ENCODE peak calls at places on chromosomes 12 and 14, in nine cellular contexts. One of them, this sample, is unnamed.

GRCh38 chr12:102407776-102408486 is 72.4 kb downstream of the IGF1 start:
- DNase-seq in hepatocyte: no peak
- DNase-seq in MM.1S: no peak
- DNase-seq in fibroblast of lung: no peak
- DNase-seq in mammary epithelial cell: no peak
- DNase-seq in HCT116: no peak
- DNase-seq in astrocyte: peak; percentile 55
- DNase-seq in neural progenitor cell: no peak
- DNase-seq in endothelial cell of umbilical vein: no peak
- DNase-seq in this sample: no peak

GRCh38 chr14:50600849-50601248 is 40.9 kb downstream of the ATL1 start:
- DNase-seq in fibroblast of lung: peak; percentile 39
- DNase-seq in hepatocyte: peak; percentile 9
- DNase-seq in HCT116: no peak
- DNase-seq in MM.1S: no peak
- DNase-seq in mammary epithelial cell: no peak
- DNase-seq in endothelial cell of umbilical vein: no peak
- DNase-seq in astrocyte: peak; percentile 27
- DNase-seq in neural progenitor cell: peak; percentile 38
- DNase-seq in this sample: no peak

GRCh38 chr12:22518067-22518719 is 26.1 kb downstream of the C2CD5 start:
- DNase-seq in HCT116: no peak
- DNase-seq in endothelial cell of umbilical vein: peak; percentile 86
- DNase-seq in astrocyte: peak; percentile 53
- DNase-seq in hepatocyte: no peak
- DNase-seq in mammary epithelial cell: peak; percentile 78
- DNase-seq in MM.1S: no peak
- DNase-seq in fibroblast of lung: peak; percentile 65
- DNase-seq in neural progenitor cell: no peak
- DNase-seq in this sample: no peak

GRCh38 chr14:20603813-20604212 is 12.6 kb upstream of the RNASE12 start:
- DNase-seq in hepatocyte: no peak
- DNase-seq in mammary epithelial cell: no peak
- DNase-seq in HCT116: no peak
- DNase-seq in MM.1S: no peak
- DNase-seq in astrocyte: no peak
- DNase-seq in fibroblast of lung: no peak
- DNase-seq in endothelial cell of umbilical vein: no peak
- DNase-seq in neural progenitor cell: no peak
- DNase-seq in this sample: no peak

GRCh38 chr14:102590667-102591099 is 1.8 kb upstream of the RCOR1 start:
- DNase-seq in hepatocyte: peak; percentile 67
- DNase-seq in MM.1S: no peak
- DNase-seq in mammary epithelial cell: peak; percentile 65
- DNase-seq in neural progenitor cell: peak; percentile 49
- DNase-seq in fibroblast of lung: peak; percentile 53
- DNase-seq in astrocyte: peak; percentile 14
- DNase-seq in endothelial cell of umbilical vein: peak; percentile 33
- DNase-seq in HCT116: peak; percentile 54
- DNase-seq in this sample: peak; percentile 76

GRCh38 chr12:27657296-27657695 is 39.0 kb upstream of the REP15 start:
- DNase-seq in astrocyte: peak; percentile 11
- DNase-seq in mammary epithelial cell: no peak
- DNase-seq in hepatocyte: no peak
- DNase-seq in fibroblast of lung: peak; percentile 25
- DNase-seq in MM.1S: no peak
- DNase-seq in HCT116: no peak
- DNase-seq in neural progenitor cell: no peak
- DNase-seq in endothelial cell of umbilical vein: no peak
- DNase-seq in this sample: no peak

GRCh38 chr12:74903522-74903921 is 306.1 kb downstream of the KCNC2 start:
- DNase-seq in astrocyte: peak; percentile 2
- DNase-seq in mammary epithelial cell: peak; percentile 38
- DNase-seq in endothelial cell of umbilical vein: no peak
- DNase-seq in neural progenitor cell: peak; percentile 61
- DNase-seq in MM.1S: no peak
- DNase-seq in hepatocyte: no peak
- DNase-seq in HCT116: peak; percentile 13
- DNase-seq in fibroblast of lung: no peak
- DNase-seq in this sample: no peak

GRCh38 chr12:113422030-113422900 is at the start of gene SDSL:
- DNase-seq in neural progenitor cell: peak; percentile 64
- DNase-seq in mammary epithelial cell: peak; percentile 91
- DNase-seq in endothelial cell of umbilical vein: peak; percentile 58
- DNase-seq in MM.1S: peak; percentile 64
- DNase-seq in hepatocyte: peak; percentile 88
- DNase-seq in fibroblast of lung: peak; percentile 88
- DNase-seq in astrocyte: peak; percentile 73
- DNase-seq in HCT116: peak; percentile 48
- DNase-seq in this sample: peak; percentile 76

GRCh38 chr12:3980504-3981272 is 107.5 kb upstream of the PARP11 start:
- DNase-seq in MM.1S: no peak
- DNase-seq in endothelial cell of umbilical vein: no peak
- DNase-seq in fibroblast of lung: no peak
- DNase-seq in HCT116: no peak
- DNase-seq in hepatocyte: no peak
- DNase-seq in astrocyte: no peak
- DNase-seq in mammary epithelial cell: no peak
- DNase-seq in neural progenitor cell: peak; percentile 27
- DNase-seq in this sample: no peak

GRCh38 chr12:129819391-129819790 is 84.4 kb downstream of the TMEM132D start:
- DNase-seq in hepatocyte: no peak
- DNase-seq in neural progenitor cell: no peak
- DNase-seq in fibroblast of lung: no peak
- DNase-seq in MM.1S: no peak
- DNase-seq in endothelial cell of umbilical vein: no peak
- DNase-seq in mammary epithelial cell: no peak
- DNase-seq in astrocyte: peak; percentile 31
- DNase-seq in HCT116: no peak
- DNase-seq in this sample: no peak

DNA sequence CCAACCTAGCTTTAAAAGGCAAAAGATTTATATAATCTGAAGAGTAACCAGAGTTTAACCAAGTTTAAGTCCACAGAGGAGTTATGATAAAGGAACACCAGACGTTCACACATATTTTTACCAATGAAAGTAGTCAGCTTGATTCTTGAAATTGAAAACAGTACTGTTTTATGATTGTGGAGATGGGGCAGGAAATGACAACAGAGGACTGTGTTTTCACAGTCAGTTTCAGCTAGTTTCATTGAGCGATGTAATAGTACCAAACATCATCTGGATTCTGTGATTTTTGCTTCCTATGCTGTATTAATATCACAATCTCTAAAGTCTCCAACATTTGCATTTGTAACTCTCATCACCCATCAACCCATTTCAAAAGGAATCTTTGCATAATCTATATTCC is 34.2 kb upstream of the SLC6A15 start:
- DNase-seq in neural progenitor cell: no peak
- DNase-seq in MM.1S: peak; percentile 42
- DNase-seq in fibroblast of lung: no peak
- DNase-seq in astrocyte: no peak
- DNase-seq in hepatocyte: no peak
- DNase-seq in mammary epithelial cell: no peak
- DNase-seq in HCT116: no peak
- DNase-seq in endothelial cell of umbilical vein: no peak
- DNase-seq in this sample: no peak
- TF ChIP-seq EZH2 in neural progenitor cell: no peak
- TF ChIP-seq EZH2 in MM.1S: no peak
- TF ChIP-seq EZH2 in fibroblast of lung: no peak
- TF ChIP-seq EZH2 in astrocyte: no peak
- TF ChIP-seq EZH2 in hepatocyte: no peak
- TF ChIP-seq EZH2 in mammary epithelial cell: no peak
- TF ChIP-seq EZH2 in HCT116: no peak
- TF ChIP-seq EZH2 in endothelial cell of umbilical vein: no peak
- TF ChIP-seq EZH2 in this sample: no peak

DNA sequence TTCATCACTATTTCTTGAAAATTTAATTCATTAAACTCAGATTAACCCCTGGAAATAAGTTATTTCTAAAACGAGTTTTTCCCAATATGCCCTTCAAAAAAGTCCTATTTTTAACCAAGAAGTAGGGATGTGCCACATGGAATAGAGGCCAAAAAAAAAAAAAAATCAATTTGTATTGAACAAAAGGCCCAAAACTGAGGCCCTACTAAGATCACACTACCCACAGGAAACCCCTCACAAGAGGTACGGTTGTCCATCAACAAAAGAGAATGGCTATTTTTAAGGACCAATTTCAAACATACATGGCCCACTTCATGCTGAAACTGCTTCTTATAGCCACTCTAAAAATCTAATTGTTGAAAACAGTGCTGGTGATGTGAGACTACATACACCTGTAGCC is 7.5 kb upstream of the BAZ2A start:
- DNase-seq in neural progenitor cell: no peak
- DNase-seq in hepatocyte: no peak
- DNase-seq in MM.1S: no peak
- DNase-seq in astrocyte: no peak
- DNase-seq in endothelial cell of umbilical vein: no peak
- DNase-seq in mammary epithelial cell: no peak
- DNase-seq in HCT116: no peak
- DNase-seq in fibroblast of lung: no peak
- DNase-seq in this sample: no peak
- H3K79me2 ChIP-seq in neural progenitor cell: peaks cover 46% of the 10 kb centered on the region
- H3K79me2 ChIP-seq in hepatocyte: peaks cover 51% of the 10 kb centered on the region
- H3K79me2 ChIP-seq in MM.1S: peaks cover 83% of the 10 kb centered on the region
- H3K79me2 ChIP-seq in astrocyte: peaks cover 53% of the 10 kb centered on the region
- H3K79me2 ChIP-seq in endothelial cell of umbilical vein: peaks cover 29% of the 10 kb centered on the region
- H3K79me2 ChIP-seq in mammary epithelial cell: peaks cover 66% of the 10 kb centered on the region
- H3K79me2 ChIP-seq in HCT116: peaks cover 65% of the 10 kb centered on the region
- H3K79me2 ChIP-seq in fibroblast of lung: peaks cover 44% of the 10 kb centered on the region
- H3K79me2 ChIP-seq in this sample: peaks cover 53% of the 10 kb centered on the region

GRCh38 chr14:77026930-77027537 is 1.5 kb downstream of the IRF2BPL start:
- DNase-seq in astrocyte: no peak
- DNase-seq in mammary epithelial cell: peak; percentile 41
- DNase-seq in endothelial cell of umbilical vein: peak; percentile 52
- DNase-seq in HCT116: no peak
- DNase-seq in fibroblast of lung: peak; percentile 57
- DNase-seq in neural progenitor cell: peak; percentile 88
- DNase-seq in MM.1S: no peak
- DNase-seq in hepatocyte: peak; percentile 74
- DNase-seq in this sample: peak; percentile 53

GRCh38 chr14:77025744-77026165 is 2.8 kb downstream of the IRF2BPL start:
- DNase-seq in mammary epithelial cell: peak; percentile 42
- DNase-seq in endothelial cell of umbilical vein: peak; percentile 35
- DNase-seq in astrocyte: no peak
- DNase-seq in neural progenitor cell: peak; percentile 65
- DNase-seq in HCT116: no peak
- DNase-seq in MM.1S: no peak
- DNase-seq in fibroblast of lung: no peak
- DNase-seq in hepatocyte: no peak
- DNase-seq in this sample: peak; percentile 37

GRCh38 chr14:77024171-77024627 is 4.3 kb downstream of the IRF2BPL start:
- DNase-seq in hepatocyte: peak; percentile 81
- DNase-seq in endothelial cell of umbilical vein: no peak
- DNase-seq in HCT116: no peak
- DNase-seq in mammary epithelial cell: peak; percentile 65
- DNase-seq in MM.1S: peak; percentile 95
- DNase-seq in astrocyte: peak; percentile 41
- DNase-seq in fibroblast of lung: peak; percentile 80
- DNase-seq in neural progenitor cell: peak; percentile 88
- DNase-seq in this sample: no peak

GRCh38 chr14:77027538-77028383 is 747 bp downstream of the IRF2BPL start:
- DNase-seq in astrocyte: peak; percentile 65
- DNase-seq in mammary epithelial cell: peak; percentile 56
- DNase-seq in HCT116: no peak
- DNase-seq in neural progenitor cell: peak; percentile 36
- DNase-seq in endothelial cell of umbilical vein: peak; percentile 64
- DNase-seq in hepatocyte: peak; percentile 87
- DNase-seq in MM.1S: peak; percentile 60
- DNase-seq in fibroblast of lung: peak; percentile 81
- DNase-seq in this sample: peak; percentile 95

DNA sequence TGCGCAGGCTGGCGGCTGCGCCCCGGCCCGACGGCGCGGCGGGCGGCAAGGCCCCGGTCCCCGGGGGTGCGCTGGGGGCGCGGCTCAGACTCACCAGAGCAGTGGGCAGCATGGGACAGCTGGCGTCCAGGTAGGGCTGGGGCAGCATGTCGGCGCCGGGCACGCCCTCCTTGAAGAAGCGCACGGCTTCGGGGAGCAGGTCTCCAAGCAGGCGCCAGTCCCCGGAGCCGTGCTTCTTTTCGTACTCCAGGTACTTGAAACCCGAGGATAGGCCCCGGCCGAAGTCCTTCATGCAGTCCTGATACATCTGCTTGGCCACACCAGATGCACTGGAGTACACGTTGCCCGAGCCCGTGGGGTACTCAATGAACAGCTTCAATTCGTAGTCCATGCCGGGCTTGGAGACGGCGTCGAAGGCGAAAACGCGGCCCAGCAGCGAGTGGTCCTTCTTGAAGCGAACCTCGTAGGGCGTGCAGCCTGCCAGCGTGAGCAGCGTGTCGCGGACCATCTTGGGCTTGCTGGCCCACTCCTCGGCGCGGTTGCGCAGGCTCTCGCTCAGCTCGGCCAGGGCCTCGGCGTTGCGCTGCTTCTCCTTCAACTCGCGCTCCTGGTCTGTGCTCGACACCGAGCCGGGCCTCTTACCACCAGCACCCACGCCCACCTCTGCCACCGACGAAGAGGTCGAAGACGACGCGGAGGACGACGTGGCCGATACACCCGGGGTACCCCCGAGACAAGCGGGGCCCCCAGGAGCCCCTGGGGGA is 2.2 kb downstream of the IRF2BPL start:
- DNase-seq in MM.1S: no peak
- DNase-seq in fibroblast of lung: peak; percentile 50
- DNase-seq in astrocyte: peak; percentile 39
- DNase-seq in HCT116: no peak
- DNase-seq in hepatocyte: peak; percentile 60
- DNase-seq in neural progenitor cell: peak; percentile 52
- DNase-seq in endothelial cell of umbilical vein: peak; percentile 61
- DNase-seq in mammary epithelial cell: peak; percentile 59
- DNase-seq in this sample: peak; percentile 73
- TF ChIP-seq EZH2 in MM.1S: no peak
- TF ChIP-seq EZH2 in fibroblast of lung: no peak
- TF ChIP-seq EZH2 in astrocyte: no peak
- TF ChIP-seq EZH2 in HCT116: no peak
- TF ChIP-seq EZH2 in hepatocyte: no peak
- TF ChIP-seq EZH2 in neural progenitor cell: peak; percentile 80
- TF ChIP-seq EZH2 in endothelial cell of umbilical vein: no peak
- TF ChIP-seq EZH2 in mammary epithelial cell: no peak
- TF ChIP-seq EZH2 in this sample: no peak

DNA sequence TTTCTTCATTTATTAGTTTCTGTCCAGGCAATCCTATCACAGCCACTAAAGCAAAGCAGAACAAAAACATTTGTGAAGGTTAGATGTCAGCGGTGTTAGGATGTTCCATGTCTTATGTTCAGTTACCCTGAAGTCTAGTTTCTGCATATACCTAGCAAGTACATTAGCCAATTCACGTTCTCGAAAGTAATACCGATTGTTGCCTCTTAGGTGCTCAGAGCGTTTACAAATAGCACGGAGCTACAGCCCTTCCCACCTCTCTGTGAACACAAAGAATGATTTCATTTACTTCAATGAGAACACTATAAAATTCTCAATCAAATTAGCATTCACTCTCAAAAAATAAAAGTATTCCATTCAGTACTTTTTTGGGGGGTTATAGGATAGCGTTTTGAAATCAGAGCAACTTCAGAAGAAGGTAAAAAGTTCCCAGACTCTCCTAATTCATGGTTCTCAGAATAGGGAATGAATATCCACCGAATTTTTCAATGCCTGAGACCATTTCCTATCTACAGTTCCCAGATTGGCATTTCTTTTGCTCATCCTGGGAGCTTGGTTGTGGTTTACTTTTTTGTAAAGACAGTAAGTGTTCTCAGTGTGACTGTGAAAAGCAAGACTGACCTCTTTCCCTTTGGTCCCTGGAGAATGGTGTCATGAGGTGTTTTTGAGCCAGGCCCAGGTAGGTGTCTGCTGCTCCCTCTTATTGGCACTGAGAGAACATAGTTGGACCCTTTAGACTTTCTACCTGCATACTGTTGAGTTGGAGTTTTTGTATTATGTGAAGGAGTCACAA is 488.0 kb upstream of the RGS6 start:
- DNase-seq in HCT116: no peak
- DNase-seq in fibroblast of lung: no peak
- DNase-seq in neural progenitor cell: no peak
- DNase-seq in hepatocyte: no peak
- DNase-seq in astrocyte: no peak
- DNase-seq in endothelial cell of umbilical vein: no peak
- DNase-seq in MM.1S: no peak
- DNase-seq in mammary epithelial cell: no peak
- DNase-seq in this sample: no peak
- H3K79me2 ChIP-seq in HCT116: no peaks in the 10 kb centered on the region
- H3K79me2 ChIP-seq in fibroblast of lung: no peaks in the 10 kb centered on the region
- H3K79me2 ChIP-seq in neural progenitor cell: peaks cover 30% of the 10 kb centered on the region
- H3K79me2 ChIP-seq in hepatocyte: peaks cover 47% of the 10 kb centered on the region
- H3K79me2 ChIP-seq in astrocyte: peaks cover 41% of the 10 kb centered on the region
- H3K79me2 ChIP-seq in endothelial cell of umbilical vein: no peaks in the 10 kb centered on the region
- H3K79me2 ChIP-seq in MM.1S: no peaks in the 10 kb centered on the region
- H3K79me2 ChIP-seq in mammary epithelial cell: peaks cover 52% of the 10 kb centered on the region
- H3K79me2 ChIP-seq in this sample: peaks cover 70% of the 10 kb centered on the region